ENCODE peak calls at places on chromosomes 6 and 20, in four cellular contexts. E is activated CD4-positive, CD25-positive, alpha-beta regulatory T cell; A is head of caudate nucleus; P is aorta. T is an unnamed sample.
A peak's percentile ranks its signal among the peaks of the same experiment; 100 is the strongest.

GRCh38 chr6:131982740-131983259 is 31.6 kb upstream of the CCN2 start:
- DNase-seq in P (no peak), A (no peak), E (no peak), T (no peak)

GRCh38 chr6:167643223-167643622 is 183.5 kb upstream of the AFDN start:
- DNase-seq in E (no peak), A (no peak), P (no peak), T (no peak)

GRCh38 chr20:44532981-44533331 is 11.1 kb upstream of the SERINC3 start:
- DNase-seq in P (no peak), A (no peak), E (no peak), T (no peak)

GRCh38 chr6:114952229-114952628 is 609.4 kb upstream of the HS3ST5 start:
- DNase-seq in P (no peak), A (no peak), E (no peak), T (no peak)

GRCh38 chr6:12635375-12635774 is 81.2 kb upstream of the PHACTR1 start:
- DNase-seq in E (no peak), A (no peak), P (no peak), T (no peak)

GRCh38 chr6:83198486-83199172 is 5.5 kb downstream of the RWDD2A start:
- DNase-seq in E (no peak), A (no peak), P (no peak), T (no peak)

GRCh38 chr6:5286780-5287179 is 25.5 kb downstream of the FARS2 start:
- DNase-seq in P (no peak), A (no peak), E (no peak), T (no peak)

GRCh38 chr20:37222086-37222485 is 39.5 kb downstream of the GHRH start:
- DNase-seq in A (no peak), P (no peak), E (no peak), T (no peak)

GRCh38 chr6:24824142-24824755 is 25.5 kb upstream of the ARMH2 start:
- DNase-seq in P (no peak), E (no peak), A (no peak), T (no peak)

GRCh38 chr6:159084493-159085091 is 39.8 kb upstream of the TAGAP start:
- DNase-seq in P (no peak), E (no peak), A (no peak), T (no peak)

GRCh38 chr6:72665599-72665998 is 43.7 kb downstream of the KCNQ5 start:
- DNase-seq in P (no peak), A (no peak), E (no peak), T (no peak)

GRCh38 chr6:105994522-105995402 is 91.4 kb upstream of the PRDM1 start:
- DNase-seq in P (peak; percentile 87), E (no peak), A (no peak), T (no peak)

GRCh38 chr6:53437557-53438202 is 88.9 kb upstream of the ELOVL5 start:
- DNase-seq in E (no peak), A (peak; percentile 30), P (no peak), T (no peak)

GRCh38 chr20:20134941-20135572 is 82.7 kb downstream of the CFAP61 start:
- DNase-seq in P (no peak), E (no peak), A (no peak), T (no peak)

GRCh38 chr6:39555136-39555535 is 170.1 kb downstream of the KIF6 start:
- DNase-seq in E (no peak), P (no peak), A (no peak), T (no peak)

GRCh38 chr20:3871549-3872265 is 17.5 kb upstream of the PANK2 start:
- DNase-seq in A (no peak), P (no peak), E (no peak), T (no peak)

GRCh38 chr6:154341326-154341725 is 15.3 kb downstream of the IPCEF1 start:
- DNase-seq in A (no peak), P (no peak), E (no peak), T (no peak)

GRCh38 chr20:59822291-59823029 is 111.0 kb downstream of the SYCP2 start:
- DNase-seq in P (no peak), E (no peak), A (no peak), T (peak; percentile 57)

GRCh38 chr20:61303675-61304074 is 51.6 kb downstream of the CDH4 start:
- DNase-seq in E (no peak), P (no peak), A (no peak), T (no peak)

GRCh38 chr6:155447949-155448348 is 7.7 kb downstream of the NOX3 start:
- DNase-seq in E (no peak), P (no peak), A (no peak), T (no peak)